ENCODE peak calls at places on chromosome 4, in six cellular contexts. K, R, H, A, L and T are unnamed samples.

GRCh38 chr4:147638942-147639341 is 21.7 kb downstream of the TMEM184C start:
- DNase-seq in K (no peak), R (no peak), H (no peak), A (peak; percentile 32), L (peak; percentile 2), T (no peak)

GRCh38 chr4:128728190-128728589 is 81.3 kb upstream of the JADE1 start:
- DNase-seq in K (no peak), R (no peak), H (no peak), A (no peak), L (no peak), T (no peak)

GRCh38 chr4:107721436-107722090 is 1.5 kb upstream of the PAPSS1 start:
- DNase-seq in K (no peak), R (no peak), H (peak; percentile 50), A (no peak), L (no peak), T (no peak)

GRCh38 chr4:150578745-150579470 is 3.0 kb upstream of the MAB21L2 start:
- DNase-seq in K (no peak), R (no peak), H (no peak), A (peak; percentile 45), L (no peak), T (no peak)

GRCh38 chr4:123741906-123742305 is 345.3 kb downstream of the SPRY1 start:
- DNase-seq in K (no peak), R (no peak), H (no peak), A (peak; percentile 55), L (no peak), T (no peak)

GRCh38 chr4:66035701-66036100 is 365.4 kb upstream of the EPHA5 start:
- DNase-seq in K (no peak), R (no peak), H (no peak), A (no peak), L (no peak), T (no peak)

GRCh38 chr4:156442961-156443360 is 489.3 kb upstream of the CTSO start:
- DNase-seq in K (no peak), R (no peak), H (no peak), A (no peak), L (no peak), T (no peak)

GRCh38 chr4:93186846-93187245 is 641.7 kb upstream of the ATOH1 start:
- DNase-seq in K (no peak), R (no peak), H (no peak), A (no peak), L (no peak), T (no peak)

GRCh38 chr4:136056748-136057147 is 1475.5 kb downstream of the PCDH18 start:
- DNase-seq in K (no peak), R (no peak), H (no peak), A (no peak), L (no peak), T (no peak)

GRCh38 chr4:121819216-121819980 is 4.3 kb downstream of the CCNA2 start:
- DNase-seq in K (no peak), R (no peak), H (no peak), A (peak; percentile 15), L (no peak), T (no peak)

GRCh38 chr4:82681759-82682158 is 116.8 kb downstream of the SCD5 start:
- DNase-seq in K (no peak), R (no peak), H (no peak), A (no peak), L (no peak), T (no peak)

GRCh38 chr4:8414377-8414776 is 26.1 kb downstream of the ACOX3 start:
- DNase-seq in K (no peak), R (no peak), H (no peak), A (no peak), L (no peak), T (no peak)

GRCh38 chr4:9964884-9965283 is 56.4 kb downstream of the SLC2A9 start:
- DNase-seq in K (peak; percentile 36), R (no peak), H (no peak), A (no peak), L (no peak), T (no peak)

GRCh38 chr4:152935138-152935537 is 985 bp upstream of the FHDC1 start:
- DNase-seq in K (no peak), R (peak; percentile 64), H (no peak), A (no peak), L (no peak), T (peak; percentile 34)

GRCh38 chr4:102311407-102311806 is 33.9 kb downstream of the SLC39A8 start:
- DNase-seq in K (no peak), R (no peak), H (no peak), A (no peak), L (no peak), T (no peak)

GRCh38 chr4:571838-572572 is 4.1 kb downstream of the TMEM271 start:
- DNase-seq in K (no peak), R (no peak), H (no peak), A (no peak), L (no peak), T (no peak)

GRCh38 chr4:111748157-111748556 is 397.1 kb upstream of the FAM241A start:
- DNase-seq in K (no peak), R (no peak), H (no peak), A (no peak), L (no peak), T (no peak)

GRCh38 chr4:57575465-57575864 is 465.3 kb upstream of the IGFBP7 start:
- DNase-seq in K (no peak), R (no peak), H (no peak), A (no peak), L (no peak), T (no peak)

GRCh38 chr4:181294421-181294820 is 948.8 kb upstream of the TENM3 start:
- DNase-seq in K (no peak), R (no peak), H (no peak), A (no peak), L (no peak), T (no peak)

GRCh38 chr4:149961876-149962597 is 116.2 kb upstream of the DCLK2 start:
- DNase-seq in K (no peak), R (no peak), H (no peak), A (peak; percentile 66), L (no peak), T (no peak)

GRCh38 chr4:182231080-182231479 is 12.1 kb upstream of the TENM3 start:
- DNase-seq in K (no peak), R (no peak), H (no peak), A (no peak), L (no peak), T (no peak)

GRCh38 chr4:157045507-157046127 is 30.3 kb upstream of the GLRB start:
- DNase-seq in K (peak; percentile 16), R (peak; percentile 6), H (no peak), A (peak; percentile 86), L (no peak), T (no peak)

GRCh38 chr4:58522765-58523382 is 1412.7 kb upstream of the IGFBP7 start:
- DNase-seq in K (no peak), R (no peak), H (no peak), A (no peak), L (no peak), T (no peak)

GRCh38 chr4:182297659-182298058 is 54.5 kb downstream of the TENM3 start:
- DNase-seq in K (no peak), R (no peak), H (no peak), A (no peak), L (no peak), T (no peak)

GRCh38 chr4:136025540-136025939 is 1506.8 kb downstream of the PCDH18 start:
- DNase-seq in K (no peak), R (no peak), H (no peak), A (no peak), L (no peak), T (no peak)

GRCh38 chr4:52244773-52245360 is 193.8 kb downstream of the SPATA18 start:
- DNase-seq in K (peak; percentile 13), R (no peak), H (no peak), A (no peak), L (no peak), T (no peak)

GRCh38 chr4:79042079-79042674 is 102.9 kb upstream of the PAQR3 start:
- DNase-seq in K (peak; percentile 28), R (peak; percentile 51), H (no peak), A (peak; percentile 40), L (no peak), T (no peak)

GRCh38 chr4:87498446-87498900 is 30.7 kb downstream of the SPARCL1 start:
- DNase-seq in K (no peak), R (no peak), H (no peak), A (no peak), L (no peak), T (no peak)

GRCh38 chr4:87497586-87497985 is 31.6 kb downstream of the SPARCL1 start:
- DNase-seq in K (no peak), R (no peak), H (no peak), A (no peak), L (no peak), T (no peak)

GRCh38 chr4:87499415-87500106 is 29.6 kb downstream of the SPARCL1 start:
- DNase-seq in K (no peak), R (no peak), H (peak; percentile 40), A (no peak), L (no peak), T (no peak)

GRCh38 chr4:87500107-87500462 is 29.1 kb downstream of the SPARCL1 start:
- DNase-seq in K (no peak), R (no peak), H (no peak), A (no peak), L (no peak), T (no peak)

DNA sequence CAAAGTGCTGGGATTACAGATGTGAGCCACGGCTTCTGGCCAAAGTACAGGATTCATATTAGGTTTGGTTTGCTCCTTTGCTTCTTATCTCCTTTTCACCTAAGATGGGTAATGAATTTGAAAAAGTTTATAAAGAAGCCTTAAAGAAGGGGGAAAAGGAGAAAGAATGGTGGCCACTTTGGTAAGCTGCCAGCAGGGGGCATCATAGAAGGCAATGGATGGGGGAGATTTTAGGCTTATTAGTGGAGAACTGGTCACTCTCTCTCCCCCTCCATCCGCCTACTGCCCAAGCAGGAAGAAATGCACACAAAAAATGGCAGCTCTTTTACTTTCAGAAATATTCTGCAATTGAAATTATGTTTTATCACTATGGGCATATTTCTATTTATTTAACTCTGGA is 32.0 kb downstream of the SPARCL1 start:
- DNase-seq in K (no peak), R (peak; percentile 40), H (no peak), A (no peak), L (no peak), T (no peak)
- TF ChIP-seq CTCF in K (no peak), R (peak; percentile 54), H (peak; percentile 63), A (peak; percentile 42), L (peak; percentile 52), T (peak; percentile 33)

GRCh38 chr4:41212221-41213203 is 1.8 kb downstream of the APBB2 start:
- DNase-seq in K (peak; percentile 62), R (no peak), H (no peak), A (peak; percentile 88), L (peak; percentile 70), T (no peak)
- TF ChIP-seq CTCF in K (peak; percentile 69), R (no peak), H (peak; percentile 67), A (peak; percentile 72), L (peak; percentile 80), T (peak; percentile 53)

DNA sequence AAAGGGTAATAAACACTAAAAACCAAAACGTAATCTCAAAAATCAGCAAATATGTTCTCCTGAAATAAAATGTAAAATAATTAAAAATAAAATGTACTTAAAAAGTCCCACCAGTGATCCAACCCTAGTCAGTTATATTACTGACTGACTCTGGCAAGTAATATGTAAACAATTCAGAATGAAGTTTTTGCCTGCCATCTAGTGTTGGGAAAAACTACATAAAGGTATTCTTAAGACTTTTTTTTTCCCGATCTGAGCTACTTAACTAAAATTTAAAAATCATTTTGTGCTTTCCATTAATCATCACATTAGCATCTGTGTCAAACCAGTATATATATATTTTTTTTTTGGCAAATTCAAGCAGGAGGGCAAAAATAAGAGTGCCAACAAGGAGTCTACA is 24.0 kb downstream of the RCHY1 start:
- DNase-seq in K (no peak), R (no peak), H (no peak), A (peak; percentile 62), L (no peak), T (no peak)
- TF ChIP-seq CTCF in K (no peak), R (no peak), H (peak; percentile 6), A (peak; percentile 4), L (no peak), T (peak; percentile 39)

GRCh38 chr4:71540749-71541269 is 202.0 kb downstream of the SLC4A4 start:
- DNase-seq in K (no peak), R (no peak), H (no peak), A (peak; percentile 53), L (no peak), T (no peak)
- TF ChIP-seq CTCF in K (no peak), R (no peak), H (peak; percentile 21), A (peak; percentile 15), L (no peak), T (no peak)